ENCODE peak calls at places on chromosomes 13 and 19, in seven cellular contexts. N is GDM1; G is T-helper 22 cell; D is CD8-positive, alpha-beta memory T cell; K is NCI-H2171 treated with DMSO at 0.1 percent for 48 hours; B is NCI-H2029; S is mucosa of gallbladder. J is an unnamed sample.

GRCh38 chr13:34037636-34038325 is 219.8 kb downstream of the RFC3 start:
- DNase-seq in S (no peak), N (no peak), G (no peak), D (no peak), B (no peak), K (no peak), J (no peak)

GRCh38 chr19:54517483-54517882 is 14.9 kb downstream of the LAIR2 start:
- DNase-seq in S (peak; percentile 57), K (no peak), N (peak; percentile 26), D (peak; percentile 22), G (no peak), B (peak; percentile 89), J (no peak)

GRCh38 chr13:67224148-67224846 is 5.8 kb downstream of the PCDH9 start:
- DNase-seq in B (peak; percentile 28), S (peak; percentile 70), N (peak; percentile 34), G (no peak), D (peak; percentile 4), K (peak; percentile 95), J (peak; percentile 94)

GRCh38 chr13:75430618-75431209 is 51.3 kb downstream of the TBC1D4 start:
- DNase-seq in B (no peak), N (no peak), K (peak; percentile 70), G (no peak), S (no peak), D (no peak), J (peak; percentile 25)

GRCh38 chr13:41942462-41943094 is 18.3 kb downstream of the VWA8 start:
- DNase-seq in K (no peak), D (no peak), B (no peak), S (no peak), G (no peak), N (no peak), J (peak; percentile 61)

GRCh38 chr13:46640843-46641242 is 87.9 kb downstream of the LRCH1 start:
- DNase-seq in S (no peak), G (no peak), B (no peak), D (no peak), N (peak; percentile 26), K (no peak), J (no peak)

GRCh38 chr13:47092202-47092601 is 195.3 kb upstream of the HTR2A start:
- DNase-seq in K (no peak), N (no peak), G (no peak), D (no peak), B (no peak), S (no peak), J (no peak)

GRCh38 chr13:48891586-48891985 is 84.1 kb upstream of the FNDC3A start:
- DNase-seq in S (no peak), N (no peak), B (no peak), D (no peak), G (no peak), K (no peak), J (no peak)

GRCh38 chr19:45485301-45486077 is 11.4 kb downstream of the RTN2 start:
- DNase-seq in G (peak; percentile 90), B (peak; percentile 94), K (peak; percentile 97), N (peak; percentile 89), D (peak; percentile 95), S (peak; percentile 98), J (peak; percentile 99)

GRCh38 chr19:19463348-19464117 is 51.8 kb downstream of the TSSK6 start:
- DNase-seq in B (no peak), D (no peak), K (no peak), N (no peak), G (no peak), S (no peak), J (no peak)

GRCh38 chr19:42250666-42251531 is 4.0 kb downstream of the ERF start:
- DNase-seq in S (no peak), B (no peak), G (no peak), K (no peak), N (no peak), D (no peak), J (no peak)

J was measured in NCI-H82.